ENCODE peak calls at places on chromosome 3, in five cellular contexts. O is activated T-cell treated with anti-CD3 and anti-CD28 coated beads for 1 hour; D is M059J; J is stimulated activated naive CD8-positive, alpha-beta T cell treated with anti-CD3 and anti-CD28 coated beads, Interleukin-15, Interleukin-2, amounts not matched to agents 100 U/mL and 50 U/mL, for 24 hours; S is MCF 10A. X is an unnamed sample.

GRCh38 chr3:8095724-8096123 is 405.9 kb upstream of the LMCD1 start:
- DNase-seq in J (no peak), S (no peak), O (no peak), D (no peak), X (no peak)

GRCh38 chr3:33773627-33774026 is 24.8 kb upstream of the PDCD6IP start:
- DNase-seq in J (no peak), D (no peak), S (no peak), O (no peak), X (no peak)

GRCh38 chr3:86792316-86792715 is 198.6 kb downstream of the VGLL3 start:
- DNase-seq in D (peak), S (peak), J (no peak), O (no peak), X (no peak)

GRCh38 chr3:65619391-65620298 is 419.1 kb downstream of the MAGI1 start:
- DNase-seq in J (no peak), D (peak), O (no peak), S (no peak), X (no peak)

GRCh38 chr3:191076903-191077552 is 122.0 kb upstream of the OSTN start:
- DNase-seq in J (no peak), O (no peak), D (no peak), S (no peak), X (no peak)

GRCh38 chr3:307182-307581 is 110.6 kb downstream of the CHL1 start:
- DNase-seq in O (no peak), D (no peak), J (no peak), S (no peak), X (no peak)

GRCh38 chr3:171566803-171567422 is 106.7 kb upstream of the TNIK start:
- DNase-seq in O (no peak), D (peak), S (peak), J (no peak), X (no peak)

GRCh38 chr3:38687306-38687705 is 37.8 kb upstream of the SCN5A start:
- DNase-seq in S (peak), D (no peak), J (no peak), O (no peak), X (peak)

GRCh38 chr3:184262166-184262926 is 993 bp upstream of the CAMK2N2 start:
- DNase-seq in J (peak), O (no peak), D (no peak), S (no peak), X (no peak)

GRCh38 chr3:184459355-184459754 is 79.5 kb downstream of the CHRD start:
- DNase-seq in S (no peak), O (no peak), J (no peak), D (peak), X (no peak)

GRCh38 chr3:10551821-10552630 is 46.6 kb upstream of the ATP2B2 start:
- DNase-seq in J (peak), S (peak), O (peak), D (peak), X (no peak)

GRCh38 chr3:27127879-27128278 is 241.3 kb downstream of the NEK10 start:
- DNase-seq in O (no peak), D (no peak), S (no peak), J (no peak), X (no peak)

GRCh38 chr3:30162579-30162978 is 443.8 kb upstream of the TGFBR2 start:
- DNase-seq in S (no peak), J (no peak), D (peak), O (no peak), X (no peak)

GRCh38 chr3:78703944-78704343 is 1063.9 kb downstream of the ROBO1 start:
- DNase-seq in J (no peak), S (no peak), D (no peak), O (no peak), X (no peak)

GRCh38 chr3:186283651-186284445 is 78.2 kb downstream of the DGKG start:
- DNase-seq in D (peak), S (peak), J (no peak), O (no peak), X (peak)

X was measured in epithelial cell of prostate.